ENCODE peak calls at places on chromosomes 5 and 9, in four cellular contexts. W is hepatocyte, A is left ventricle myocardium inferior, D is H9. K is an unnamed sample.

GRCh38 chr5:174750720-174751119 is 26.3 kb downstream of the MSX2 start:
- DNase-seq in A (no peak), W (no peak), D (no peak), K (no peak)

GRCh38 chr9:118510711-118511110 is 806.5 kb downstream of the TLR4 start:
- DNase-seq in W (no peak), D (no peak), A (no peak), K (no peak)

GRCh38 chr9:114311571-114312512 is 11.1 kb upstream of the ORM1 start:
- DNase-seq in A (no peak), W (no peak), D (no peak), K (no peak)

GRCh38 chr5:87421307-87421706 is 8.6 kb upstream of the CCNH start:
- DNase-seq in W (no peak), D (no peak), A (no peak), K (no peak)

GRCh38 chr5:142637871-142638270 is 48.0 kb downstream of the FGF1 start:
- DNase-seq in D (no peak), A (no peak), W (no peak), K (no peak)

GRCh38 chr5:36040651-36041536 is 25.8 kb downstream of the UGT3A2 start:
- DNase-seq in W (no peak), A (no peak), D (no peak), K (no peak)

GRCh38 chr9:37787059-37787458 is 2.2 kb upstream of the EXOSC3 start:
- DNase-seq in W (no peak), A (no peak), D (peak; percentile 80), K (no peak)

GRCh38 chr9:107293555-107294085 is 10.5 kb downstream of the RAD23B start:
- DNase-seq in A (no peak), D (no peak), W (no peak), K (no peak)

GRCh38 chr5:51382759-51383493 is at the start of gene ISL1:
- DNase-seq in A (no peak), W (peak; percentile 93), D (peak; percentile 94), K (peak; percentile 90)

GRCh38 chr5:91180506-91180905 is 202.6 kb downstream of the ARRDC3 start:
- DNase-seq in W (no peak), A (no peak), D (no peak), K (no peak)

GRCh38 chr9:125747053-125747764 is at the start of gene PBX3:
- DNase-seq in W (peak; percentile 80), A (peak; percentile 62), D (no peak), K (peak; percentile 70)

GRCh38 chr9:124349675-124350484 is 65.4 kb downstream of the PSMB7 start:
- DNase-seq in D (no peak), A (no peak), W (no peak), K (no peak)

GRCh38 chr5:18052569-18052968 is 418.3 kb downstream of the TAF11L14 start:
- DNase-seq in A (no peak), W (no peak), D (no peak), K (no peak)

GRCh38 chr9:101443358-101443757 is 7.8 kb upstream of the ALDOB start:
- DNase-seq in D (no peak), A (peak; percentile 71), W (no peak), K (no peak)

GRCh38 chr5:172886974-172887491 is 53.0 kb downstream of the ERGIC1 start:
- DNase-seq in A (no peak), W (peak; percentile 64), D (no peak), K (no peak)

GRCh38 chr5:38403407-38403806 is 145.0 kb downstream of the EGFLAM start:
- DNase-seq in D (no peak), A (no peak), W (no peak), K (no peak)

GRCh38 chr9:119370816-119371215 is 1.6 kb upstream of the BRINP1 start:
- DNase-seq in A (peak; percentile 33), W (peak; percentile 82), D (peak; percentile 77), K (no peak)

GRCh38 chr9:124251605-124252366 is 6.0 kb upstream of the NEK6 start:
- DNase-seq in D (no peak), A (no peak), W (no peak), K (no peak)

GRCh38 chr5:6716634-6717149 is 3.5 kb downstream of the TENT4A start:
- DNase-seq in A (no peak), D (no peak), W (no peak), K (no peak)

GRCh38 chr9:104075801-104076753 is 18.0 kb upstream of the SMC2 start:
- DNase-seq in D (no peak), W (peak; percentile 10), A (no peak), K (no peak)

GRCh38 chr9:116928884-116929283 is 241.8 kb downstream of the TRIM32 start:
- DNase-seq in A (no peak), D (peak; percentile 68), W (no peak), K (no peak)

GRCh38 chr5:72988769-72989168 is 32.9 kb downstream of the FCHO2 start:
- DNase-seq in D (no peak), W (no peak), A (no peak), K (no peak)

GRCh38 chr5:73946278-73946677 is 320.3 kb downstream of the ARHGEF28 start:
- DNase-seq in D (no peak), A (no peak), W (no peak), K (no peak)

GRCh38 chr9:127053908-127054307 is 68.5 kb downstream of the ANGPTL2 start:
- DNase-seq in D (no peak), A (no peak), W (no peak), K (no peak)

GRCh38 chr5:171534009-171534895 is 114.8 kb downstream of the FGF18 start:
- DNase-seq in W (no peak), D (no peak), A (no peak), K (no peak)

GRCh38 chr9:88927510-88927909 is 63.8 kb upstream of the S1PR3 start:
- DNase-seq in W (no peak), A (no peak), D (no peak), K (no peak)

GRCh38 chr5:58107704-58108103 is 352.2 kb downstream of the PLK2 start:
- DNase-seq in A (no peak), D (no peak), W (peak; percentile 15), K (no peak)

GRCh38 chr5:10474521-10475075 is 32.9 kb downstream of the ROPN1L start:
- DNase-seq in A (no peak), D (no peak), W (no peak), K (no peak)

GRCh38 chr5:103369125-103370120 is 110.9 kb downstream of the MACIR start:
- DNase-seq in D (no peak), W (no peak), A (no peak), K (no peak)

GRCh38 chr9:35114921-35115341 is 731 bp downstream of the ATOSB start:
- DNase-seq in D (peak; percentile 52), A (peak; percentile 80), W (peak; percentile 64), K (peak; percentile 68)

GRCh38 chr5:168086104-168086610 is 205.3 kb upstream of the WWC1 start:
- DNase-seq in W (peak; percentile 72), D (no peak), A (no peak), K (no peak)

GRCh38 chr5:39656600-39656999 is 231.8 kb upstream of the DAB2 start:
- DNase-seq in D (no peak), A (no peak), W (no peak), K (no peak)

GRCh38 chr5:82620957-82621600 is 342.9 kb upstream of the RPS23 start:
- DNase-seq in D (no peak), W (no peak), A (no peak), K (no peak)

GRCh38 chr9:93592389-93593021 is 16.1 kb downstream of the PHF2 start:
- DNase-seq in W (no peak), A (no peak), D (peak; percentile 85), K (no peak)

GRCh38 chr9:131011274-131012022 is 2.5 kb downstream of the LAMC3 start:
- DNase-seq in A (no peak), D (peak; percentile 76), W (no peak), K (no peak)

GRCh38 chr9:100473271-100474081 is 527 bp downstream of the TMEFF1 start:
- DNase-seq in A (no peak), D (peak; percentile 52), W (peak; percentile 71), K (peak; percentile 70)

GRCh38 chr5:90558344-90559192 is at the start of gene ADGRV1:
- DNase-seq in A (peak; percentile 16), W (peak; percentile 94), D (peak; percentile 99), K (peak; percentile 94)

GRCh38 chr9:37760416-37761165 is 7.0 kb downstream of the TRMT10B start:
- DNase-seq in A (no peak), W (no peak), D (no peak), K (no peak)

GRCh38 chr9:133332381-133332730 is 3.6 kb downstream of the SURF6 start:
- DNase-seq in W (no peak), A (no peak), D (peak; percentile 18), K (no peak)

GRCh38 chr9:133333011-133333410 is 3.0 kb downstream of the SURF6 start:
- DNase-seq in D (no peak), W (no peak), A (no peak), K (no peak)

GRCh38 chr9:133335924-133336811 is at the start of gene SURF6:
- DNase-seq in D (peak; percentile 93), W (peak; percentile 95), A (peak; percentile 91), K (peak; percentile 95)

GRCh38 chr9:133333566-133333965 is 2.4 kb downstream of the SURF6 start:
- DNase-seq in W (no peak), D (peak; percentile 27), A (peak; percentile 11), K (no peak)

GRCh38 chr9:133334161-133334560 is 1.8 kb downstream of the SURF6 start:
- DNase-seq in A (peak; percentile 5), W (peak; percentile 76), D (peak; percentile 91), K (no peak)
- TF ChIP-seq CTCF in A (no peak), W (no peak), D (no peak), K (no peak)

DNA sequence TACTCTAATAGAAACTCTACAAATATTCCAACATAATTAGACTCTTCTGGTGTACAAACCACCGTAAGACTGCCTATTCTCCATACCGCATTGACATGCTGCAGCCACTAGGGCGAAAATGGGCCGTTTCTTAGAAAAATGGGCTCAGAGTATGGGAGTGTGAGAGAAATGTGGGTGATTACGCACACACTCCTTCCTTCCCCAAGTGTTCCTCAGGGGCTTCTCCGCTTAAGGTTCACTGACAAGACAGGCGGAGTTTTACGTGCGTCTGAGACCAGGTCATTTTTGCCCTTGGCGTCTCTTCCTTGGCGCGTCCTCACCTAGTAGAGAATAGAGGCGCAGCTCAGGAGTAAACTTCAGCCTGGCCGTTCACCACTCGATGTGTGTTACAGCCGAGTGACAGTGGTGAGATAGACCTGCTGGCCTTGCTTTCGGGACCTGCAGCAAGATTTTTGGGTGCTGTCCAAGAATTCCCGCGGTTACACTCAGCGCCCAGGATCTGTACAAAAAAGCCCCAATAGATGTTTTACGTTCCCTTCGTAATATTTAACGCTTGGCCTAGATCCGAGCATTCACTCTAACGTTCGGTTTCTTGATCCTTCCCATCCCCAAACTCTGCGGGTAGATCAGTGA is 1.8 kb upstream of the NTRK2 start:
- DNase-seq in D (peak; percentile 50), W (peak; percentile 14), A (peak; percentile 21), K (peak; percentile 31)
- TF ChIP-seq CTCF in D (peak; percentile 69), W (peak; percentile 35), A (peak; percentile 47), K (peak; percentile 72)

GRCh38 chr5:32123058-32123805 is 50.9 kb downstream of the GOLPH3 start:
- DNase-seq in A (no peak), D (no peak), W (no peak), K (no peak)
- TF ChIP-seq CTCF in A (no peak), D (no peak), W (no peak), K (no peak)

GRCh38 chr5:181223041-181223728 is at the start of gene TRIM41:
- DNase-seq in D (peak; percentile 99), W (peak; percentile 98), A (peak; percentile 99), K (peak; percentile 99)
- TF ChIP-seq CTCF in D (no peak), W (peak; percentile 11), A (peak; percentile 39), K (no peak)

K was measured in glutamatergic neuron.